ENCODE peak calls at places on chromosomes 4 and X, in six cellular contexts. One of them, this sample, is unnamed.

GRCh38 chr4:175422331-175422730 is 389.7 kb downstream of the GPM6A start:
- DNase-seq in thyroid gland: no peak
- DNase-seq in NB4: no peak
- DNase-seq in heart left ventricle: no peak
- DNase-seq in suprapubic skin: no peak
- DNase-seq in A549: peak
- DNase-seq in this sample: no peak

GRCh38 chrX:100479329-100479728 is 69.3 kb upstream of the PCDH19 start:
- DNase-seq in heart left ventricle: no peak
- DNase-seq in thyroid gland: no peak
- DNase-seq in suprapubic skin: no peak
- DNase-seq in A549: no peak
- DNase-seq in NB4: no peak
- DNase-seq in this sample: no peak

GRCh38 chr4:126306152-126306869 is 991.6 kb downstream of the FAT4 start:
- DNase-seq in A549: no peak
- DNase-seq in heart left ventricle: peak
- DNase-seq in NB4: no peak
- DNase-seq in thyroid gland: peak
- DNase-seq in suprapubic skin: no peak
- DNase-seq in this sample: peak

GRCh38 chrX:52811065-52811625 is at the start of gene XAGE5:
- DNase-seq in thyroid gland: no peak
- DNase-seq in suprapubic skin: no peak
- DNase-seq in A549: no peak
- DNase-seq in NB4: no peak
- DNase-seq in heart left ventricle: no peak
- DNase-seq in this sample: no peak

GRCh38 chrX:150184487-150184886 is 178.6 kb upstream of the MAMLD1 start:
- DNase-seq in suprapubic skin: no peak
- DNase-seq in A549: peak
- DNase-seq in NB4: no peak
- DNase-seq in heart left ventricle: no peak
- DNase-seq in thyroid gland: no peak
- DNase-seq in this sample: no peak

GRCh38 chrX:154727418-154728323 is 23.2 kb downstream of the GAB3 start:
- DNase-seq in heart left ventricle: peak
- DNase-seq in NB4: peak
- DNase-seq in A549: no peak
- DNase-seq in thyroid gland: peak
- DNase-seq in suprapubic skin: no peak
- DNase-seq in this sample: peak

GRCh38 chrX:17697191-17697590 is 40.1 kb upstream of the SCML1 start:
- DNase-seq in suprapubic skin: no peak
- DNase-seq in heart left ventricle: no peak
- DNase-seq in A549: no peak
- DNase-seq in NB4: peak
- DNase-seq in thyroid gland: no peak
- DNase-seq in this sample: no peak

GRCh38 chr4:77465271-77465670 is 140.3 kb upstream of the CXCL13 start:
- DNase-seq in thyroid gland: peak
- DNase-seq in suprapubic skin: no peak
- DNase-seq in A549: no peak
- DNase-seq in heart left ventricle: no peak
- DNase-seq in NB4: peak
- DNase-seq in this sample: no peak

GRCh38 chr4:4857001-4857808 is 2.3 kb upstream of the MSX1 start:
- DNase-seq in suprapubic skin: peak
- DNase-seq in NB4: no peak
- DNase-seq in thyroid gland: no peak
- DNase-seq in heart left ventricle: peak
- DNase-seq in A549: no peak
- DNase-seq in this sample: no peak

GRCh38 chr4:123603165-123603564 is 206.6 kb downstream of the SPRY1 start:
- DNase-seq in NB4: peak
- DNase-seq in thyroid gland: no peak
- DNase-seq in heart left ventricle: no peak
- DNase-seq in suprapubic skin: no peak
- DNase-seq in A549: no peak
- DNase-seq in this sample: no peak

DNA sequence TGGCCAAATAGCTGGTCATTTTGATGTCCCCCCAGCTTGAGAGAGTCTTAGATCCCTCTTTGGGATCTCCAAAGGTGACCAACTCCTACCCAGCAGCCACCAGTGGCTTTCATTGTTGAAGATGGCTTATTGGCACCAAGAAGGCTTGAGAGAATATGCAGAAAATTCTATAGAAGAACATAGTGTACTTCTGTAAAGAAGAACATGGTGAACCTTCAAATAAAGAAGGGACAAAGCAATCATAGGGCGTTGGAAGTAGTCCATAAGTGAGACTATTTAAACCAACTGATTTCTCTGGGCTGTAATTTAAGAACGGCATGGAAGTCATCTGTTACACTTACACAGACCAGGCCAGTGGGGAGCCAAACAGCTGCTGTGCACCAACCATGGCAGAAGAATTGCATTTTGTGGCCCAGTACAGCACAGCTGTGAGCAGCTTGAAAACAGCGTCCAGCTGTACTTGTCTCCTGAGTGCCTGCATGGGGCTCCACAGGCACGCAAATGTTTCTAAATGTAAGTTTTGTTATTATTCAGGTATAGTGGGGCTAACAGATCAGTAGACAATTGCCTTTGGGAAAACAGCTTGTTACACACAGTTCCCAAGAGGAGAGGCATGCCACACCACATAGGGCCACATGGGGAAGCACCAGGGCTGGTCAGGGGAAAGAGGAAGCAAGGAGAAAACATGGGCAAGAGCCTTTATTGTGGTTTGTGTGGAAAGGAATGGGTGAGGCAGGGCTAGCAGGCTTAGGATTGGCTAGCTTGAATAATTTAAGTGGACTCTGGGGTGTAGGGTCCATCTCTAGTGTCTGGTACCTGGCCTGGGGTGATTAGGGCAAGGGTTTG is 125.0 kb downstream of the ARHGAP6 start:
- DNase-seq in thyroid gland: no peak
- DNase-seq in suprapubic skin: no peak
- DNase-seq in NB4: peak
- DNase-seq in heart left ventricle: peak
- DNase-seq in A549: no peak
- DNase-seq in this sample: no peak
- TF ChIP-seq CTCF in thyroid gland: no peak
- TF ChIP-seq CTCF in suprapubic skin: no peak
- TF ChIP-seq CTCF in NB4: no peak
- TF ChIP-seq CTCF in heart left ventricle: no peak
- TF ChIP-seq CTCF in A549: no peak
- TF ChIP-seq CTCF in this sample: no peak

GRCh38 chr4:57147335-57148060 is 37.3 kb upstream of the IGFBP7 start:
- DNase-seq in heart left ventricle: no peak
- DNase-seq in A549: no peak
- DNase-seq in thyroid gland: no peak
- DNase-seq in suprapubic skin: no peak
- DNase-seq in NB4: no peak
- DNase-seq in this sample: no peak
- H3K4me3 ChIP-seq in heart left ventricle: no peak
- H3K4me3 ChIP-seq in A549: no peak
- H3K4me3 ChIP-seq in thyroid gland: no peak
- H3K4me3 ChIP-seq in suprapubic skin: no peak
- H3K4me3 ChIP-seq in NB4: no peak
- H3K4me3 ChIP-seq in this sample: no peak

GRCh38 chrX:14899607-14900006 is 26.4 kb downstream of the MOSPD2 start:
- DNase-seq in suprapubic skin: no peak
- DNase-seq in A549: peak
- DNase-seq in heart left ventricle: no peak
- DNase-seq in NB4: peak
- DNase-seq in thyroid gland: no peak
- DNase-seq in this sample: no peak

GRCh38 chrX:14902536-14902935 is 29.3 kb downstream of the MOSPD2 start:
- DNase-seq in A549: no peak
- DNase-seq in thyroid gland: no peak
- DNase-seq in NB4: no peak
- DNase-seq in suprapubic skin: no peak
- DNase-seq in heart left ventricle: no peak
- DNase-seq in this sample: no peak

GRCh38 chrX:14903891-14904290 is 30.7 kb downstream of the MOSPD2 start:
- DNase-seq in thyroid gland: no peak
- DNase-seq in A549: no peak
- DNase-seq in heart left ventricle: no peak
- DNase-seq in NB4: no peak
- DNase-seq in suprapubic skin: no peak
- DNase-seq in this sample: no peak
- TF ChIP-seq POLR2A in thyroid gland: no peak
- TF ChIP-seq POLR2A in A549: no peak
- TF ChIP-seq POLR2A in heart left ventricle: no peak
- TF ChIP-seq POLR2A in NB4: no peak
- TF ChIP-seq POLR2A in suprapubic skin: no peak
- TF ChIP-seq POLR2A in this sample: no peak

DNA sequence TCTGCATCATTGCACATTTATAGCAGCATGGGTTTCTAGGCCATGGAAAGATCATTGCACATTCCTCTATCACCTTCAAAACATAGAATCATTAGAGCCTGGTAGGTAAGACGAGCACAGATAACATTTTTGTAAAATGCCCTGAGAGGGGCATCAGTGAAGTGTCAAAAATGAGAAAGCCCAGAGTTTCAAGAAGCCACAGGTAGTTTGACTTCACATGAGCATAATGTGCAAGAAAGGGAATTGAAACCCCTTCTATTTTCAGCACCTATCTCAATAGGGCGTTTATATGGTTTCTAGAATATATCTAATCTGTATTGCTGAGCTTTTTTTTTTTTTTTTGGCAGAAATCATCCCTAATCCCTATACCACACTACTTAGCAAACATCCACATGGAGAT is 2441.7 kb downstream of the ARAP2 start:
- DNase-seq in A549: no peak
- DNase-seq in NB4: no peak
- DNase-seq in thyroid gland: no peak
- DNase-seq in suprapubic skin: no peak
- DNase-seq in heart left ventricle: no peak
- DNase-seq in this sample: no peak
- TF ChIP-seq CTCF in A549: no peak
- TF ChIP-seq CTCF in NB4: no peak
- TF ChIP-seq CTCF in thyroid gland: no peak
- TF ChIP-seq CTCF in suprapubic skin: no peak
- TF ChIP-seq CTCF in heart left ventricle: no peak
- TF ChIP-seq CTCF in this sample: no peak

DNA sequence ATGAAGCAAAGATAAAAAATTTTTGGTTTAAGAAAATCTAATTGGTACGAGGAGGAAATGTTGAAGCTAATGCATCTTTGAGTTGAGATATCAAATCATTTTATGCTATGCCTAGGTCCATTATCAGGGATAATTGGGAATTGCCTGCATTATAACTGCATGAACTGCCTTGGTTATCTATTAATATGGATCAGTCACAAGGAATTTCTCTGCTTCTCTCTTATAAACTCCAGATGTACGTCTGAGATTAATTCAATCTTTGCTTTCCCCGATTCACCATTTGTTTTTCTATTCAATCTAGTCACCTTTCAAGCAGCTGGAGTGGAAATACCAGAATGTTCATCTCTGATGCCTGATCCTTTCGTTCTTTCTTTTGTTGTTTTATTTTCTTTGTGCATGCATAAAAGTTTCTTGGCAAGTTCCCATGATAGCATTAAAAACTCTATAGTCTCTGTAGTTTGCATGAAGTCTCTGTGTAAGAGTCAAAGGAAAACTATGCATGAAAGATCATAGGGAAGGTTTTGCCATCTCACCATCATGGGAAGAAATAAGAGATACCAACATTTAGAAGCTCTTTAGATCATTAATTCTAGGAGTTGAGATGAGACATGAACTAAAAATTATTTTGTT is 22.6 kb downstream of the SYNPO2 start:
- DNase-seq in suprapubic skin: no peak
- DNase-seq in NB4: no peak
- DNase-seq in heart left ventricle: no peak
- DNase-seq in thyroid gland: no peak
- DNase-seq in A549: no peak
- DNase-seq in this sample: no peak
- H3K4me3 ChIP-seq in suprapubic skin: no peak
- H3K4me3 ChIP-seq in NB4: no peak
- H3K4me3 ChIP-seq in heart left ventricle: no peak
- H3K4me3 ChIP-seq in thyroid gland: no peak
- H3K4me3 ChIP-seq in A549: no peak
- H3K4me3 ChIP-seq in this sample: no peak

GRCh38 chr4:185309770-185310169 is 86.0 kb downstream of the LRP2BP start:
- DNase-seq in NB4: no peak
- DNase-seq in suprapubic skin: no peak
- DNase-seq in A549: no peak
- DNase-seq in heart left ventricle: no peak
- DNase-seq in thyroid gland: no peak
- DNase-seq in this sample: no peak

GRCh38 chr4:185307136-185307950 is 88.4 kb downstream of the LRP2BP start:
- DNase-seq in heart left ventricle: no peak
- DNase-seq in suprapubic skin: no peak
- DNase-seq in A549: no peak
- DNase-seq in thyroid gland: peak
- DNase-seq in NB4: no peak
- DNase-seq in this sample: no peak

GRCh38 chr4:185304541-185304940 is 91.2 kb downstream of the LRP2BP start:
- DNase-seq in NB4: no peak
- DNase-seq in heart left ventricle: no peak
- DNase-seq in thyroid gland: peak
- DNase-seq in suprapubic skin: no peak
- DNase-seq in A549: no peak
- DNase-seq in this sample: no peak

GRCh38 chr4:185305979-185306442 is 89.7 kb downstream of the LRP2BP start:
- DNase-seq in thyroid gland: peak
- DNase-seq in A549: peak
- DNase-seq in NB4: no peak
- DNase-seq in heart left ventricle: no peak
- DNase-seq in suprapubic skin: no peak
- DNase-seq in this sample: no peak

DNA sequence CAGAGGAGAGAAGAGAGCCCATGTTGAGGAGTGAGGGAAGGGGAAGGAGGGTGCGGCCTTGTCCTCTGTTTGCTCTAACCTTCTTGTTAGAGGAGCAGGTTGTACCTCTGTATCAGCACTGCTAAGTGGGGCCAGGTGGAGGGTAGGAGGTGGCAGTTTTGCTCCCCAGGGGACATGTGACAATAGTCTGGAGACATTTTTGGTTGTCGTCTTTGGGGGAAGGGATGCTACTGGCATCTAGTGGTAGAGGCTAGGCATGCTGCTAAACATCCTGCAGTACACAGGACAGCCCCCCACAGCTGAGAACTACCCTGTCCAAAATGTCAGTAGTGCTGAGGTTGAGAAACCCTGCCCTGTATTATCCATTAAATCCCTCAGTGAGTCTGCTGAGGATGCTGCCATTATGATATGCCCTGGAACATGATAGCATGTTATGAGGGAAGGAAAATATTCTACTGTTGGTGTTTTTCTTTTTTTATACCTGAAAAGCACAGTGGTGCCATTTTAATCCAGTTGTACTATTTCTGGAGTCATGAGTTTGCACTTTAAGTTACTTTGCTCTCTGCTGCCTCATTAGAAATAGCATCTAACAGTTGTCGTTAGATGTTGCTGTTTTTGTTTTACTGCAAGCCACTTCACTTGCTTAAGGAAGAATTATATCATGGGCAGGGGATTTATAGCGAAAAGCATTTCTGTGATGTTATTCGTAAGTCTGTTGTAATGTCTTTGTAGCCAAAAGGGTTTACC is 90.6 kb downstream of the LRP2BP start:
- DNase-seq in thyroid gland: peak
- DNase-seq in heart left ventricle: no peak
- DNase-seq in A549: peak
- DNase-seq in suprapubic skin: no peak
- DNase-seq in NB4: peak
- DNase-seq in this sample: no peak
- TF ChIP-seq POLR2A in thyroid gland: no peak
- TF ChIP-seq POLR2A in heart left ventricle: no peak
- TF ChIP-seq POLR2A in A549: no peak
- TF ChIP-seq POLR2A in suprapubic skin: no peak
- TF ChIP-seq POLR2A in NB4: no peak
- TF ChIP-seq POLR2A in this sample: no peak

GRCh38 chr4:55447108-55447708 is 51.5 kb downstream of the TMEM165 start:
- DNase-seq in heart left ventricle: no peak
- DNase-seq in NB4: peak
- DNase-seq in suprapubic skin: no peak
- DNase-seq in A549: no peak
- DNase-seq in thyroid gland: no peak
- DNase-seq in this sample: no peak
- TF ChIP-seq CTCF in heart left ventricle: no peak
- TF ChIP-seq CTCF in NB4: no peak
- TF ChIP-seq CTCF in suprapubic skin: no peak
- TF ChIP-seq CTCF in A549: no peak
- TF ChIP-seq CTCF in thyroid gland: no peak
- TF ChIP-seq CTCF in this sample: no peak

This sample was measured in lower leg skin.